ENCODE peak calls at places on chromosomes 11 and 22, in nine cellular contexts. One of them, this sample, is unnamed.

GRCh38 chr11:76074178-76075112 is 131.9 kb downstream of the WNT11 start:
- DNase-seq in upper lobe of left lung: no peak
- DNase-seq in K562: peak
- DNase-seq in HepG2: no peak
- DNase-seq in transverse colon: no peak
- DNase-seq in A549: no peak
- DNase-seq in sigmoid colon: no peak
- DNase-seq in esophagus muscularis mucosa: no peak
- DNase-seq in GM12878: no peak
- DNase-seq in this sample: no peak

GRCh38 chr22:42214625-42215415 is 55.6 kb downstream of the TCF20 start:
- DNase-seq in upper lobe of left lung: no peak
- DNase-seq in K562: no peak
- DNase-seq in GM12878: no peak
- DNase-seq in transverse colon: no peak
- DNase-seq in HepG2: no peak
- DNase-seq in esophagus muscularis mucosa: no peak
- DNase-seq in sigmoid colon: no peak
- DNase-seq in A549: no peak
- DNase-seq in this sample: no peak

GRCh38 chr22:37274380-37274862 is 7.9 kb upstream of the CYTH4 start:
- DNase-seq in transverse colon: peak
- DNase-seq in upper lobe of left lung: peak
- DNase-seq in HepG2: no peak
- DNase-seq in sigmoid colon: peak
- DNase-seq in esophagus muscularis mucosa: no peak
- DNase-seq in A549: no peak
- DNase-seq in K562: no peak
- DNase-seq in GM12878: no peak
- DNase-seq in this sample: peak

GRCh38 chr11:93089474-93090102 is 108.2 kb downstream of the SLC36A4 start:
- DNase-seq in esophagus muscularis mucosa: no peak
- DNase-seq in upper lobe of left lung: peak
- DNase-seq in HepG2: peak
- DNase-seq in A549: peak
- DNase-seq in sigmoid colon: no peak
- DNase-seq in GM12878: no peak
- DNase-seq in transverse colon: peak
- DNase-seq in K562: no peak
- DNase-seq in this sample: peak

GRCh38 chr11:107562647-107563208 is 2.8 kb downstream of the ALKBH8 start:
- DNase-seq in esophagus muscularis mucosa: no peak
- DNase-seq in upper lobe of left lung: no peak
- DNase-seq in A549: peak
- DNase-seq in K562: no peak
- DNase-seq in sigmoid colon: no peak
- DNase-seq in GM12878: no peak
- DNase-seq in transverse colon: no peak
- DNase-seq in HepG2: peak
- DNase-seq in this sample: no peak

GRCh38 chr11:120877746-120878365 is 146.0 kb upstream of the TBCEL start:
- DNase-seq in A549: no peak
- DNase-seq in GM12878: no peak
- DNase-seq in sigmoid colon: no peak
- DNase-seq in HepG2: no peak
- DNase-seq in upper lobe of left lung: no peak
- DNase-seq in esophagus muscularis mucosa: no peak
- DNase-seq in transverse colon: no peak
- DNase-seq in K562: no peak
- DNase-seq in this sample: no peak

GRCh38 chr11:8250446-8250845 is 13.2 kb downstream of the LMO1 start:
- DNase-seq in upper lobe of left lung: no peak
- DNase-seq in HepG2: no peak
- DNase-seq in esophagus muscularis mucosa: no peak
- DNase-seq in K562: no peak
- DNase-seq in GM12878: no peak
- DNase-seq in transverse colon: no peak
- DNase-seq in A549: no peak
- DNase-seq in sigmoid colon: peak
- DNase-seq in this sample: no peak

GRCh38 chr11:10349281-10349665 is 44.4 kb downstream of the ADM start:
- DNase-seq in GM12878: no peak
- DNase-seq in A549: no peak
- DNase-seq in K562: no peak
- DNase-seq in sigmoid colon: no peak
- DNase-seq in esophagus muscularis mucosa: no peak
- DNase-seq in upper lobe of left lung: no peak
- DNase-seq in HepG2: no peak
- DNase-seq in transverse colon: no peak
- DNase-seq in this sample: no peak

GRCh38 chr11:20161230-20161918 is 1.1 kb upstream of the DBX1 start:
- DNase-seq in esophagus muscularis mucosa: no peak
- DNase-seq in A549: no peak
- DNase-seq in GM12878: no peak
- DNase-seq in sigmoid colon: no peak
- DNase-seq in K562: no peak
- DNase-seq in HepG2: no peak
- DNase-seq in upper lobe of left lung: no peak
- DNase-seq in transverse colon: no peak
- DNase-seq in this sample: no peak

GRCh38 chr11:2664331-2664730 is 35.5 kb downstream of the KCNQ1OT1 start:
- DNase-seq in esophagus muscularis mucosa: peak
- DNase-seq in GM12878: no peak
- DNase-seq in HepG2: no peak
- DNase-seq in upper lobe of left lung: no peak
- DNase-seq in K562: no peak
- DNase-seq in transverse colon: no peak
- DNase-seq in A549: no peak
- DNase-seq in sigmoid colon: peak
- DNase-seq in this sample: no peak

GRCh38 chr11:77473001-77473800 is 693 bp downstream of the PAK1 start:
- DNase-seq in upper lobe of left lung: peak
- DNase-seq in HepG2: no peak
- DNase-seq in transverse colon: peak
- DNase-seq in GM12878: no peak
- DNase-seq in sigmoid colon: peak
- DNase-seq in esophagus muscularis mucosa: no peak
- DNase-seq in K562: peak
- DNase-seq in A549: peak
- DNase-seq in this sample: peak

GRCh38 chr22:45574069-45574703 is 71.5 kb downstream of the FBLN1 start:
- DNase-seq in A549: no peak
- DNase-seq in HepG2: no peak
- DNase-seq in K562: no peak
- DNase-seq in transverse colon: no peak
- DNase-seq in GM12878: no peak
- DNase-seq in upper lobe of left lung: no peak
- DNase-seq in esophagus muscularis mucosa: no peak
- DNase-seq in sigmoid colon: no peak
- DNase-seq in this sample: no peak

GRCh38 chr22:20530368-20531153 is 23.2 kb downstream of the MED15 start:
- DNase-seq in A549: peak
- DNase-seq in K562: no peak
- DNase-seq in esophagus muscularis mucosa: no peak
- DNase-seq in upper lobe of left lung: peak
- DNase-seq in sigmoid colon: no peak
- DNase-seq in transverse colon: peak
- DNase-seq in GM12878: no peak
- DNase-seq in HepG2: no peak
- DNase-seq in this sample: no peak

DNA sequence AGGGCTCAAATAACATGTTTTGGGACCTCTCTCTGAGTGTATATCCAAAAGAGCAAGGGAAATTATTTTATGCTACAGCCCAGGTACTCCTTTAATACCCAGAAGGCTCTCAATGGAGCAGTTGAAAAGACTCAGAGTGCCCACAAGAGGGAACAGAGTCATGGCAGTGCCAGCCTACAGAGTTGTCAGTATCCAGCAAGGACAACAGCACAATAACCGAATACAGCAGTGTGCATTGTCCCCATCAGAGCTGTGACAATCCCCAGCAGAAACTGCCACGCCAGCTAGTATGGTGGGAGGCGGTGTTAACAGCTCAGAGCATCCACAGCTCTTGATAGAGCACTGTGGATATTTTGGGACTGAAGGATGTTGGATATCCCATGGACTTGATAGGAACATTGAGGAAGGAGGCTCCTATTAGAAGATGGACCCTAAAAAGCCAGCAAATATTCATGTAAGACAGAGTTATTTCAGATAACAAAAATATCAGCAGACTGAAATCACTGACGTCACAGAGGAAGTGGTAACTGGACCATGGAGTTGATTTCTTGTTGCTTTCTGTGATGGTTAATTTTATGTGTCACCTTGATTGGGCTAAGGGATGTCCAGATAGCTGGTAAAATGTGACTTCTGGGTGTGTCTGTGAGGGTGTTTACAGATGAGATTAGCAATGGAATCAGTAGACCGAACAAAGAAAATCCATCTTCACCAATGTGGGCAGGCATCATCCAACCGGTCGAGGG is 17.7 kb upstream of the PAFAH1B2 start:
- DNase-seq in A549: no peak
- DNase-seq in HepG2: no peak
- DNase-seq in upper lobe of left lung: no peak
- DNase-seq in GM12878: no peak
- DNase-seq in K562: no peak
- DNase-seq in esophagus muscularis mucosa: no peak
- DNase-seq in sigmoid colon: no peak
- DNase-seq in transverse colon: no peak
- DNase-seq in this sample: no peak
- TF ChIP-seq EP300 in A549: no peak
- TF ChIP-seq EP300 in HepG2: no peak
- TF ChIP-seq EP300 in upper lobe of left lung: no peak
- TF ChIP-seq EP300 in GM12878: no peak
- TF ChIP-seq EP300 in K562: no peak
- TF ChIP-seq EP300 in esophagus muscularis mucosa: no peak
- TF ChIP-seq EP300 in sigmoid colon: no peak
- TF ChIP-seq EP300 in transverse colon: no peak
- TF ChIP-seq EP300 in this sample: no peak

DNA sequence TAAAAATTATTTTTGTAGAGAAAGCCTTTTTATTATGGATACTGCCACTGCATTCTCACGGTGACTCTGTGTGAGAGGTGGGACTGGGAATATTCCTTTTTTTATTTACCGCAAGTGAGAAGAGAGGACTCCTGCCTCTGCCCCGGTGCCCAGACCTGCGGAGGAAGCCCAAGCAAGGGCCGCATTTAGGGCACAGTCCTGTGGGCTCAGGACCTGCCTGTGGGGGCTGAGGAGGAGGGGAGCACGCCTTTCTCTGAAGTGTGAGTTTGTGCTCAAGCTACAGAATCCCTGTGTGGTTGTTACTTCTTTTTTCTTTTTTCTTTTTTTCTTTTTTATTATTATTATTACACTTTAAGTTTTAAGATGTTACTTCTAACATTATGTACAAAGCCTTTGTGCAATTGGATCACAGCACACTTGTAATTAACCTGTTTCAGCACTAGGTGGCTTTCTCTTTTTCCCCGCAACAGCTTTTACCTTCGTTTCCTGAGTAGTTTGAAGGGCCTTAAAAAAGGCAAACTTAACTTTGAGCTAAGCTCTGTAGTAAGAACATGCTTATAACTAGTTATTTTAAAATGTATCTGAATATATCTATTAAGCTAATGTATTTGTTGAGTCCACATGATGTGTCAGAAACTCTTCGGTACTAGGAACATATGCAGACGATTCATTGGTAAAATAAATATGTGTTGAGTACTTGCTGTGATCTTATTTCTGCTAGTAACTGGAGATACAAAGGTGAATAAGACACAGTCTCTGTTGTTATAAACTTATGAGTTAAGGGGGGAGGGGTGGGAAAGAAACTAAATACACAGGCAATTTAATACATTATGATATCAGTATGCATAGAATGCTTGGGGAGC is 18.3 kb downstream of the AMOTL1 start:
- DNase-seq in upper lobe of left lung: no peak
- DNase-seq in transverse colon: no peak
- DNase-seq in HepG2: peak
- DNase-seq in esophagus muscularis mucosa: peak
- DNase-seq in sigmoid colon: no peak
- DNase-seq in GM12878: no peak
- DNase-seq in A549: peak
- DNase-seq in K562: peak
- DNase-seq in this sample: no peak
- TF ChIP-seq EP300 in upper lobe of left lung: no peak
- TF ChIP-seq EP300 in transverse colon: no peak
- TF ChIP-seq EP300 in HepG2: no peak
- TF ChIP-seq EP300 in esophagus muscularis mucosa: no peak
- TF ChIP-seq EP300 in sigmoid colon: no peak
- TF ChIP-seq EP300 in GM12878: no peak
- TF ChIP-seq EP300 in A549: no peak
- TF ChIP-seq EP300 in K562: no peak
- TF ChIP-seq EP300 in this sample: no peak

GRCh38 chr11:88523362-88524028 is 186.0 kb upstream of the CTSC start:
- DNase-seq in sigmoid colon: no peak
- DNase-seq in HepG2: no peak
- DNase-seq in K562: no peak
- DNase-seq in A549: no peak
- DNase-seq in transverse colon: no peak
- DNase-seq in upper lobe of left lung: no peak
- DNase-seq in esophagus muscularis mucosa: no peak
- DNase-seq in GM12878: no peak
- DNase-seq in this sample: no peak
- TF ChIP-seq EP300 in sigmoid colon: no peak
- TF ChIP-seq EP300 in HepG2: no peak
- TF ChIP-seq EP300 in K562: no peak
- TF ChIP-seq EP300 in A549: no peak
- TF ChIP-seq EP300 in transverse colon: no peak
- TF ChIP-seq EP300 in upper lobe of left lung: no peak
- TF ChIP-seq EP300 in esophagus muscularis mucosa: no peak
- TF ChIP-seq EP300 in GM12878: no peak
- TF ChIP-seq EP300 in this sample: no peak

GRCh38 chr11:100920571-100920970 is 209.0 kb downstream of the PGR start:
- DNase-seq in HepG2: no peak
- DNase-seq in sigmoid colon: no peak
- DNase-seq in esophagus muscularis mucosa: no peak
- DNase-seq in transverse colon: no peak
- DNase-seq in upper lobe of left lung: no peak
- DNase-seq in K562: no peak
- DNase-seq in A549: no peak
- DNase-seq in GM12878: no peak
- DNase-seq in this sample: no peak

GRCh38 chr11:100922116-100922515 is 207.5 kb downstream of the PGR start:
- DNase-seq in K562: no peak
- DNase-seq in sigmoid colon: no peak
- DNase-seq in upper lobe of left lung: no peak
- DNase-seq in A549: no peak
- DNase-seq in transverse colon: no peak
- DNase-seq in HepG2: no peak
- DNase-seq in GM12878: no peak
- DNase-seq in esophagus muscularis mucosa: no peak
- DNase-seq in this sample: no peak

GRCh38 chr11:100914415-100914814 is 215.2 kb downstream of the PGR start:
- DNase-seq in esophagus muscularis mucosa: no peak
- DNase-seq in A549: no peak
- DNase-seq in transverse colon: no peak
- DNase-seq in sigmoid colon: no peak
- DNase-seq in GM12878: no peak
- DNase-seq in upper lobe of left lung: no peak
- DNase-seq in HepG2: no peak
- DNase-seq in K562: no peak
- DNase-seq in this sample: no peak

GRCh38 chr11:100923555-100923954 is 206.1 kb downstream of the PGR start:
- DNase-seq in HepG2: no peak
- DNase-seq in transverse colon: no peak
- DNase-seq in sigmoid colon: no peak
- DNase-seq in GM12878: no peak
- DNase-seq in esophagus muscularis mucosa: no peak
- DNase-seq in upper lobe of left lung: no peak
- DNase-seq in K562: no peak
- DNase-seq in A549: no peak
- DNase-seq in this sample: no peak

GRCh38 chr11:100918551-100919500 is 210.8 kb downstream of the PGR start:
- DNase-seq in esophagus muscularis mucosa: no peak
- DNase-seq in K562: no peak
- DNase-seq in A549: peak
- DNase-seq in transverse colon: peak
- DNase-seq in GM12878: no peak
- DNase-seq in upper lobe of left lung: peak
- DNase-seq in HepG2: no peak
- DNase-seq in sigmoid colon: no peak
- DNase-seq in this sample: no peak
- TF ChIP-seq EP300 in esophagus muscularis mucosa: no peak
- TF ChIP-seq EP300 in K562: no peak
- TF ChIP-seq EP300 in A549: no peak
- TF ChIP-seq EP300 in transverse colon: no peak
- TF ChIP-seq EP300 in GM12878: no peak
- TF ChIP-seq EP300 in upper lobe of left lung: no peak
- TF ChIP-seq EP300 in HepG2: no peak
- TF ChIP-seq EP300 in sigmoid colon: no peak
- TF ChIP-seq EP300 in this sample: no peak

This sample was measured in tibial nerve.